ENCODE peak calls at places on chromosomes 3 and 15, in four cellular contexts. I is K562, E is WTC11, M is GM12878. L is an unnamed sample.

GRCh38 chr15:44882499-44882968 is 74.0 kb upstream of the TERB2 start:
- DNase-seq in I (no peak), E (no peak), M (peak; percentile 92), L (no peak)

GRCh38 chr3:66113542-66113941 is 74.8 kb upstream of the MAGI1 start:
- DNase-seq in I (no peak), E (no peak), M (no peak), L (no peak)

GRCh38 chr3:55486857-55487375 is at the start of gene WNT5A:
- DNase-seq in I (no peak), E (peak; percentile 78), M (no peak), L (no peak)

GRCh38 chr3:193865339-193865738 is 270.6 kb upstream of the HES1 start:
- DNase-seq in I (no peak), E (no peak), M (no peak), L (no peak)

GRCh38 chr3:52645549-52645948 is 40.2 kb downstream of the PBRM1 start:
- DNase-seq in I (no peak), E (no peak), M (no peak), L (no peak)

GRCh38 chr3:172550347-172550943 is 27.2 kb upstream of the TNFSF10 start:
- DNase-seq in I (peak; percentile 15), E (no peak), M (no peak), L (no peak)

GRCh38 chr3:129892857-129893615 is 475 bp downstream of the TMCC1 start:
- DNase-seq in I (peak; percentile 80), E (peak; percentile 70), M (peak; percentile 23), L (peak; percentile 36)

GRCh38 chr3:16521580-16521941 is 8.1 kb upstream of the RFTN1 start:
- DNase-seq in I (no peak), E (no peak), M (no peak), L (no peak)

GRCh38 chr15:88998980-88999713 is 86.0 kb upstream of the MFGE8 start:
- DNase-seq in I (no peak), E (peak; percentile 65), M (no peak), L (no peak)

GRCh38 chr3:67018105-67018788 is 20.1 kb downstream of the KBTBD8 start:
- DNase-seq in I (peak; percentile 33), E (no peak), M (no peak), L (no peak)

GRCh38 chr3:143685483-143685882 is 162.8 kb downstream of the SLC9A9 start:
- DNase-seq in I (no peak), E (no peak), M (no peak), L (no peak)

GRCh38 chr3:120344349-120344748 is 4.8 kb downstream of the LRRC58 start:
- DNase-seq in I (no peak), E (no peak), M (no peak), L (peak; percentile 52)

GRCh38 chr3:72641684-72642083 is 206.6 kb downstream of the SHQ1 start:
- DNase-seq in I (no peak), E (no peak), M (no peak), L (no peak)

GRCh38 chr15:95192923-95193322 is 961.6 kb downstream of the MCTP2 start:
- DNase-seq in I (no peak), E (no peak), M (no peak), L (no peak)

GRCh38 chr15:45130291-45131000 is 652 bp downstream of the DUOX1 start:
- DNase-seq in I (no peak), E (no peak), M (no peak), L (no peak)

GRCh38 chr3:155646128-155646527 is 98.7 kb downstream of the PLCH1 start:
- DNase-seq in I (no peak), E (no peak), M (no peak), L (peak; percentile 71)

GRCh38 chr3:94593531-94594150 is 530.8 kb downstream of the NSUN3 start:
- DNase-seq in I (no peak), E (no peak), M (no peak), L (no peak)

GRCh38 chr3:195582947-195583346 is 793 bp downstream of the APOD start:
- DNase-seq in I (no peak), E (peak; percentile 48), M (no peak), L (peak; percentile 24)

GRCh38 chr3:99118381-99118780 is 216.9 kb upstream of the DCBLD2 start:
- DNase-seq in I (no peak), E (no peak), M (no peak), L (no peak)

GRCh38 chr3:49606427-49606826 is 52.1 kb downstream of the BSN start:
- DNase-seq in I (no peak), E (no peak), M (no peak), L (no peak)

GRCh38 chr3:157920804-157921203 is 185.4 kb downstream of the SHOX2 start:
- DNase-seq in I (no peak), E (no peak), M (no peak), L (no peak)

GRCh38 chr15:74873756-74874424 is 725 bp upstream of the SCAMP2 start:
- DNase-seq in I (peak; percentile 47), E (peak; percentile 37), M (no peak), L (peak; percentile 34)

GRCh38 chr15:52656412-52656811 is 22.8 kb downstream of the ATOSA start:
- DNase-seq in I (no peak), E (no peak), M (no peak), L (no peak)

GRCh38 chr15:68595260-68595564 is 16.4 kb downstream of the CORO2B start:
- DNase-seq in I (no peak), E (no peak), M (no peak), L (no peak)
- TF ChIP-seq CREM in I (no peak), E (no peak), M (no peak), L (no peak)

GRCh38 chr3:44248152-44248551 is 6.5 kb downstream of the TOPAZ1 start:
- DNase-seq in I (no peak), E (no peak), M (no peak), L (no peak)

DNA sequence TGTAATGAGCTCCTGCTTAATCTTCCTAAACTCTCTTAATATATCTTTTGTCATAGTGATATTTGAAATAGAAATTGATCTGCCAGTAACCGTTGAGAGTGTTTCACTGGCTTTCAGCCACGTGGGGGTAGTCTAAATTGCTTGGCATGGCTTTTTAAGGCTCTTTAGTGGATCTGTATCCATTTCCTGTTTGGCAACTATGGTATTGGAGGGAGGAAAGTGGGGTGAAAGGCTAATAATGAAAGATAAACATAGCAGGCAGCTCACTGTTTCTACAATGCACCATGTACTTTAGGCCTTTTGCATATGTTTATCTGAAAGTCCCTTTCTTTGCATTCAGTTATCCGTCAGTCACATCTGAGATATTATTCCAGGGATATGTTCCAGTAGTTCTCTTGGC is 10.6 kb downstream of the TOPAZ1 start:
- DNase-seq in I (no peak), E (no peak), M (no peak), L (no peak)
- TF ChIP-seq CTCF in I (peak; percentile 27), E (no peak), M (no peak), L (no peak)

DNA sequence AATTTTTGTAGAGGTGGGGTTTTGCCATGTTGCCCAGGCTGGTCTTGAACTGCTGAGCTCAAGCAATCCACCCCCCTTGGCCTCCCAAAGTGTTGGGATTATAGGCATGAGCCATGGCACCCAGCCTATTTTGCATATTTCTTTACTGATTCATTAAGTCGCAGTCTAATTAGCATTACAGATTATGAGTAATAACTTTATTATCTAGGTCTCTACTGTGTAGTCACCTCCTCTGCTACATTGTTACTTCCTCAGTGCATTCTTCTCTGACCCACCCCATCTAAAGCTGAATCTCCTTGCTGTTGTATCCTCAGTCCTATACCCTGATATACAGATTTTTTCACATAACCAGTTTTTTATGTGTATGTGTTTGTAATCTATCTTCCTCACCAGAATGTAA is 61.7 kb downstream of the TFDP2 start:
- DNase-seq in I (no peak), E (no peak), M (no peak), L (no peak)
- TF ChIP-seq CREM in I (no peak), E (no peak), M (no peak), L (no peak)

GRCh38 chr15:29139072-29139471 is 130.6 kb downstream of the NSMCE3 start:
- DNase-seq in I (no peak), E (no peak), M (no peak), L (no peak)

GRCh38 chr15:29138260-29138659 is 131.4 kb downstream of the NSMCE3 start:
- DNase-seq in I (no peak), E (no peak), M (no peak), L (no peak)

GRCh38 chr15:29140475-29141172 is 129.0 kb downstream of the NSMCE3 start:
- DNase-seq in I (no peak), E (peak; percentile 37), M (no peak), L (no peak)

GRCh38 chr15:29141206-29141907 is 128.3 kb downstream of the NSMCE3 start:
- DNase-seq in I (no peak), E (no peak), M (no peak), L (no peak)

DNA sequence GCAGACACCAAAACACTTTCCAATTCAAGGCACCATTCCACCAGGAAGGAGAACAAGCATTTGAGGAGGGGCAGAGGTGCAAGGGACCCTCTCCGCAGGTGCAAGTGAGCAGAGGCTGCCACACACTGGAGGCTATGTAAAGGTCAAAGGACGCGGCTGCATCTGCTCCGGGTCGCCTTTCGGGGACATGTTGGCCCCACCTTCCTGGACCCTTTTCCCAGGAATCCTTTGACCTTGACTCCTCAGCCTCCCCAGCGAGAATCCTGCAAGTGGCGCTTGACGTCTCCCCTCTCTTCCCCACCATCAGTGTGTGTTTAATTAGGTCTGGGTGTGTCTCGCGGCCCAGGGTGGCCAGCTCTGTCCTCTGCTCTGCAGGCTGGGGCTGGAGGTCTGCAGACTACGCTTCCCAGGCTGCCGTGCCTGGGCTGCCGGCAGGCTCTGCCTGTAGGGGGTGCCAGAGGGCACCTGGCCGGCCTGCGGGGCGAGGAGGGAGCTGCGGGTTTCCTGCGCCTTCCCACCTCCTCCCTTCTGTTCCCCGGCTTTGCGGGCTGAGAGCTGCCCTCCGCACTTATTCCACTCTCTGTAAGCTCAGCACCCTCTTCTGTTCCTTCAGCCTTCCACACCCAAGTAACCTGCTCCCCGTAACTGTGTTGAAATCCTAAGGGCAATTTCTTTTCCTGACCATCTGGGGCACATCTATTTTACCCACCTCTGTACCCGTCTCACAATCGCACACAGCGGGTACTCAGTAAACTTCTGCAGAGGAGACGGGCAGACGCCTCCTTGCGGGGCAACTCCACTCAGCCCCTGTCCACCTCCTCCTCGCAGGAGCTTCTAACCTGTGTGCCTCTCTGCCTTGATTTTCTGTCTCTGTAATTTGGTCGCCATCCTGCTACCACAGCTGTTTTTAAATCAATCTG is 129.8 kb downstream of the NSMCE3 start:
- DNase-seq in I (peak; percentile 87), E (peak; percentile 89), M (no peak), L (no peak)
- TF ChIP-seq CTCF in I (peak; percentile 85), E (peak; percentile 87), M (peak; percentile 97), L (peak; percentile 84)

GRCh38 chr3:28386049-28386448 is 37.4 kb upstream of the AZI2 start:
- DNase-seq in I (no peak), E (no peak), M (no peak), L (no peak)
- TF ChIP-seq CREM in I (no peak), E (no peak), M (no peak), L (no peak)

L was measured in HepG2.